ENCODE peak calls at places on chromosomes 5 and 9, in four cellular contexts. J is progenitor cell of endocrine pancreas; Z is stimulated activated CD4-positive, alpha-beta T cell treated with anti-CD3 and anti-CD28 coated beads, Interleukin-15, amount 100 ng/mL, for 1 hour; W is G401. C is an unnamed sample.

GRCh38 chr9:119365291-119366027 is 3.8 kb downstream of the BRINP1 start:
- DNase-seq in J (peak), Z (no peak), W (peak), C (peak)

GRCh38 chr9:99079542-99079941 is 25.4 kb upstream of the TGFBR1 start:
- DNase-seq in J (no peak), Z (no peak), W (no peak), C (no peak)

GRCh38 chr5:90264930-90265857 is 144.4 kb downstream of the CETN3 start:
- DNase-seq in J (peak), Z (peak), W (peak), C (peak)

GRCh38 chr5:57420821-57421220 is 61.8 kb downstream of the ACTBL2 start:
- DNase-seq in J (no peak), Z (no peak), W (no peak), C (no peak)

GRCh38 chr9:112809351-112809848 is 58.8 kb downstream of the SNX30 start:
- DNase-seq in J (no peak), Z (no peak), W (no peak), C (no peak)

GRCh38 chr9:99259231-99259918 is 37.3 kb downstream of the SEC61B start:
- DNase-seq in J (no peak), Z (peak), W (peak), C (no peak)

GRCh38 chr5:1431021-1431811 is 14.0 kb downstream of the SLC6A3 start:
- DNase-seq in J (no peak), Z (no peak), W (no peak), C (no peak)

GRCh38 chr9:77820293-77820954 is 172.3 kb upstream of the GNA14 start:
- DNase-seq in J (no peak), Z (no peak), W (no peak), C (no peak)

GRCh38 chr5:1140188-1140817 is 28.4 kb upstream of the SLC12A7 start:
- DNase-seq in J (peak), Z (peak), W (no peak), C (peak)

GRCh38 chr5:125528881-125529280 is 782.4 kb upstream of the ZNF608 start:
- DNase-seq in J (no peak), Z (no peak), W (no peak), C (no peak)

GRCh38 chr5:66840527-66841013 is 244.4 kb downstream of the MAST4 start:
- DNase-seq in J (no peak), Z (no peak), W (no peak), C (no peak)

GRCh38 chr9:18297532-18297872 is 176.5 kb upstream of the ADAMTSL1 start:
- DNase-seq in J (no peak), Z (no peak), W (no peak), C (no peak)

GRCh38 chr9:110623462-110624025 is 44.0 kb upstream of the SVEP1 start:
- DNase-seq in J (peak), Z (no peak), W (peak), C (peak)

GRCh38 chr5:17216176-17216973 is 1.1 kb upstream of the BASP1 start:
- DNase-seq in J (peak), Z (peak), W (peak), C (peak)

GRCh38 chr5:138569759-138570158 is 5.4 kb downstream of the HSPA9 start:
- DNase-seq in J (no peak), Z (no peak), W (no peak), C (no peak)

GRCh38 chr9:14203366-14204056 is 110.4 kb downstream of the NFIB start:
- DNase-seq in J (no peak), Z (no peak), W (peak), C (no peak)

GRCh38 chr9:113245894-113246293 is 24.6 kb downstream of the SLC31A1 start:
- DNase-seq in J (no peak), Z (no peak), W (no peak), C (no peak)

GRCh38 chr5:31502506-31502905 is 29.4 kb downstream of the DROSHA start:
- DNase-seq in J (no peak), Z (no peak), W (peak), C (no peak)

GRCh38 chr5:1445313-1445894 is at the start of gene SLC6A3:
- DNase-seq in J (peak), Z (no peak), W (no peak), C (peak)

GRCh38 chr9:137878146-137878941 is 762 bp downstream of the CACNA1B start:
- DNase-seq in J (peak), Z (no peak), W (peak), C (peak)

GRCh38 chr5:65790371-65791163 is 68.6 kb downstream of the NLN start:
- DNase-seq in J (no peak), Z (no peak), W (no peak), C (no peak)

GRCh38 chr9:89731262-89731980 is 126.6 kb downstream of the GADD45G start:
- DNase-seq in J (no peak), Z (no peak), W (no peak), C (no peak)

GRCh38 chr5:28808967-28809810 is 1770.8 kb upstream of the CDH9 start:
- DNase-seq in J (no peak), Z (no peak), W (no peak), C (no peak)

GRCh38 chr5:168552146-168552545 is 23.0 kb downstream of the FBLL1 start:
- DNase-seq in J (no peak), Z (no peak), W (peak), C (no peak)

GRCh38 chr5:154860123-154860522 is 1.7 kb downstream of the CNOT8 start:
- DNase-seq in J (no peak), Z (no peak), W (no peak), C (peak)

GRCh38 chr9:91836515-91836914 is 113.5 kb downstream of the ROR2 start:
- DNase-seq in J (no peak), Z (no peak), W (no peak), C (no peak)

GRCh38 chr5:82129723-82130285 is 148.3 kb downstream of the RPS23 start:
- DNase-seq in J (no peak), Z (no peak), W (no peak), C (no peak)

GRCh38 chr9:26773054-26773453 is 119.5 kb downstream of the CAAP1 start:
- DNase-seq in J (no peak), Z (no peak), W (no peak), C (no peak)

GRCh38 chr9:93192721-93193372 is 8.9 kb downstream of the WNK2 start:
- DNase-seq in J (no peak), Z (no peak), W (no peak), C (no peak)